ENCODE peak calls at places on chromosomes 7 and 10, in four cellular contexts. One of them, this sample, is unnamed. For H3K9me3, the result is how much of the 10 kb centered on the place peaks cover.

GRCh38 chr10:125843603-125844329 is 20.4 kb downstream of the BCCIP start:
- DNase-seq in IMR-90: no peak
- DNase-seq in K562: no peak
- DNase-seq in SK-N-SH: no peak
- DNase-seq in this sample: no peak

GRCh38 chr7:73903321-73904218 is 42.6 kb downstream of the TMEM270 start:
- DNase-seq in IMR-90: no peak
- DNase-seq in K562: no peak
- DNase-seq in SK-N-SH: peak
- DNase-seq in this sample: no peak

GRCh38 chr10:85542149-85542548 is 824.4 kb downstream of the GRID1 start:
- DNase-seq in IMR-90: no peak
- DNase-seq in K562: no peak
- DNase-seq in SK-N-SH: no peak
- DNase-seq in this sample: no peak

GRCh38 chr7:8418627-8419245 is 14.7 kb upstream of the NXPH1 start:
- DNase-seq in IMR-90: peak
- DNase-seq in K562: peak
- DNase-seq in SK-N-SH: peak
- DNase-seq in this sample: peak

GRCh38 chr10:116353817-116354216 is 29.6 kb downstream of the CCDC172 start:
- DNase-seq in IMR-90: no peak
- DNase-seq in K562: no peak
- DNase-seq in SK-N-SH: no peak
- DNase-seq in this sample: no peak

GRCh38 chr10:132311338-132311939 is 3.7 kb upstream of the STK32C start:
- DNase-seq in IMR-90: no peak
- DNase-seq in K562: peak
- DNase-seq in SK-N-SH: no peak
- DNase-seq in this sample: no peak

GRCh38 chr10:70974351-70974901 is 86.1 kb upstream of the PCBD1 start:
- DNase-seq in IMR-90: peak
- DNase-seq in K562: peak
- DNase-seq in SK-N-SH: peak
- DNase-seq in this sample: no peak

GRCh38 chr10:76071638-76072317 is 640.4 kb downstream of the LRMDA start:
- DNase-seq in IMR-90: no peak
- DNase-seq in K562: no peak
- DNase-seq in SK-N-SH: no peak
- DNase-seq in this sample: no peak

GRCh38 chr7:26696978-26697377 is 167.4 kb downstream of the SKAP2 start:
- DNase-seq in IMR-90: no peak
- DNase-seq in K562: no peak
- DNase-seq in SK-N-SH: no peak
- DNase-seq in this sample: no peak

GRCh38 chr7:35314354-35314753 is 60.5 kb upstream of the TBX20 start:
- DNase-seq in IMR-90: no peak
- DNase-seq in K562: no peak
- DNase-seq in SK-N-SH: no peak
- DNase-seq in this sample: no peak

GRCh38 chr7:23955145-23955544 is 245.1 kb downstream of the STK31 start:
- DNase-seq in IMR-90: peak
- DNase-seq in K562: no peak
- DNase-seq in SK-N-SH: no peak
- DNase-seq in this sample: no peak

GRCh38 chr7:129136887-129137647 is 7.4 kb upstream of the TSPAN33 start:
- DNase-seq in IMR-90: no peak
- DNase-seq in K562: no peak
- DNase-seq in SK-N-SH: no peak
- DNase-seq in this sample: no peak

GRCh38 chr10:103847909-103848468 is 7.4 kb downstream of the SH3PXD2A start:
- DNase-seq in IMR-90: no peak
- DNase-seq in K562: no peak
- DNase-seq in SK-N-SH: peak
- DNase-seq in this sample: no peak

GRCh38 chr10:72098301-72099053 is 10.1 kb upstream of the SPOCK2 start:
- DNase-seq in IMR-90: no peak
- DNase-seq in K562: peak
- DNase-seq in SK-N-SH: no peak
- DNase-seq in this sample: no peak

GRCh38 chr10:122019414-122019975 is 30.5 kb downstream of the TACC2 start:
- DNase-seq in IMR-90: no peak
- DNase-seq in K562: no peak
- DNase-seq in SK-N-SH: no peak
- DNase-seq in this sample: no peak

GRCh38 chr7:157566631-157567006 is 229.8 kb downstream of the DNAJB6 start:
- DNase-seq in IMR-90: no peak
- DNase-seq in K562: no peak
- DNase-seq in SK-N-SH: no peak
- DNase-seq in this sample: no peak

GRCh38 chr7:157565981-157566630 is 229.3 kb downstream of the DNAJB6 start:
- DNase-seq in IMR-90: no peak
- DNase-seq in K562: no peak
- DNase-seq in SK-N-SH: no peak
- DNase-seq in this sample: no peak

GRCh38 chr7:157567666-157568065 is 230.9 kb downstream of the DNAJB6 start:
- DNase-seq in IMR-90: no peak
- DNase-seq in K562: no peak
- DNase-seq in SK-N-SH: no peak
- DNase-seq in this sample: no peak

GRCh38 chr7:157564518-157565177 is 227.8 kb downstream of the DNAJB6 start:
- DNase-seq in IMR-90: peak
- DNase-seq in K562: no peak
- DNase-seq in SK-N-SH: no peak
- DNase-seq in this sample: no peak

GRCh38 chr7:157565201-157565626 is 228.4 kb downstream of the DNAJB6 start:
- DNase-seq in IMR-90: no peak
- DNase-seq in K562: no peak
- DNase-seq in SK-N-SH: no peak
- DNase-seq in this sample: no peak
- H3K9me3 ChIP-seq in IMR-90: under half
- H3K9me3 ChIP-seq in K562: under half
- H3K9me3 ChIP-seq in SK-N-SH: under half
- H3K9me3 ChIP-seq in this sample: under half

GRCh38 chr10:30383366-30383765 is 34.3 kb upstream of the MTPAP start:
- DNase-seq in IMR-90: peak
- DNase-seq in K562: no peak
- DNase-seq in SK-N-SH: no peak
- DNase-seq in this sample: no peak

GRCh38 chr10:30374353-30374752 is 25.3 kb upstream of the MTPAP start:
- DNase-seq in IMR-90: no peak
- DNase-seq in K562: peak
- DNase-seq in SK-N-SH: no peak
- DNase-seq in this sample: no peak

GRCh38 chr10:30373596-30374327 is 24.7 kb upstream of the MTPAP start:
- DNase-seq in IMR-90: no peak
- DNase-seq in K562: no peak
- DNase-seq in SK-N-SH: no peak
- DNase-seq in this sample: no peak

GRCh38 chr10:30379983-30380382 is 30.9 kb upstream of the MTPAP start:
- DNase-seq in IMR-90: no peak
- DNase-seq in K562: no peak
- DNase-seq in SK-N-SH: no peak
- DNase-seq in this sample: no peak

GRCh38 chr10:30378607-30379006 is 29.5 kb upstream of the MTPAP start:
- DNase-seq in IMR-90: peak
- DNase-seq in K562: no peak
- DNase-seq in SK-N-SH: no peak
- DNase-seq in this sample: no peak
- TF ChIP-seq RCOR1 in IMR-90: no peak
- TF ChIP-seq RCOR1 in K562: no peak
- TF ChIP-seq RCOR1 in SK-N-SH: no peak
- TF ChIP-seq RCOR1 in this sample: no peak

GRCh38 chr7:136303162-136303561 is 326.0 kb upstream of the MTPN start:
- DNase-seq in IMR-90: no peak
- DNase-seq in K562: no peak
- DNase-seq in SK-N-SH: no peak
- DNase-seq in this sample: no peak

DNA sequence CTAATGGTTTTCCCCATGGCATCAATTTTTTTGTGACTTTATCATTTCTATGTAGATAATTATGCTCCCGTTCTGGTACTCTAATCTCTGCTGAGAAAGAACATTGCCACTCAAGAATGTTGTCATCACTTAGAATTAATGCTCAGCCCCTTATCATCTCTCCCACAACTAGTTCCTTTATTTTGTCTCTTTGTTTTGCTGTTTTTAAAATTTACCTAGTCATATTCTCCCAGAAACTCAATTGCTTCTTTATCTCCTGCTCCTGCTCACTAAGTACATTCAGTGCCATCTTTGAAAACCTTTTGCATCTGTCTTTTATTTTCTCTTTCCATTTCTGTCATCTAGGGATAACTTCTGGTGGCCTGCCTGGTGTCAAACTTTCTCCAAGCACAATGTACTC is 324.9 kb upstream of the MTPN start:
- DNase-seq in IMR-90: no peak
- DNase-seq in K562: peak
- DNase-seq in SK-N-SH: no peak
- DNase-seq in this sample: no peak
- H3K9me3 ChIP-seq in IMR-90: under half
- H3K9me3 ChIP-seq in K562: under half
- H3K9me3 ChIP-seq in SK-N-SH: under half
- H3K9me3 ChIP-seq in this sample: under half

DNA sequence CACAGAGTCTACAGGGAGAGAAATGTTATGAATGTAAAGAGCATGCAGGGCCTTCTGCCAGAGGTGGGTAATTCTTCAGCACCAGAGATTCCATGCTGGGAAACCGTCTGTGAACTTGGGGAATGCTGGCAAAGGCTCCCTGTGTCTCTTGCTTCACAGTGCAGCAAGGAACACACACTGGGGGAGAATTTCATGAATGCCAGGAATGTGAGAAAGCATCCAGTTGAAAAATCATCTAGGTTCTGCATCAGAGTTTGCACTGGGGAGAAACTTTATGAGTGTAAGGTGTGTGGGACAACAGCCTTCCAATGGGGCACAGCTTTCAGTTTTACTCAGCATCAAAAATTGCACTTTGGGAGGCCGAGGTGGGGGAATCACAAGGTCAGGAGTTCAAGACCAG is 224.3 kb upstream of the IGFBP3 start:
- DNase-seq in IMR-90: peak
- DNase-seq in K562: no peak
- DNase-seq in SK-N-SH: no peak
- DNase-seq in this sample: no peak
- TF ChIP-seq RCOR1 in IMR-90: peak
- TF ChIP-seq RCOR1 in K562: no peak
- TF ChIP-seq RCOR1 in SK-N-SH: peak
- TF ChIP-seq RCOR1 in this sample: no peak

DNA sequence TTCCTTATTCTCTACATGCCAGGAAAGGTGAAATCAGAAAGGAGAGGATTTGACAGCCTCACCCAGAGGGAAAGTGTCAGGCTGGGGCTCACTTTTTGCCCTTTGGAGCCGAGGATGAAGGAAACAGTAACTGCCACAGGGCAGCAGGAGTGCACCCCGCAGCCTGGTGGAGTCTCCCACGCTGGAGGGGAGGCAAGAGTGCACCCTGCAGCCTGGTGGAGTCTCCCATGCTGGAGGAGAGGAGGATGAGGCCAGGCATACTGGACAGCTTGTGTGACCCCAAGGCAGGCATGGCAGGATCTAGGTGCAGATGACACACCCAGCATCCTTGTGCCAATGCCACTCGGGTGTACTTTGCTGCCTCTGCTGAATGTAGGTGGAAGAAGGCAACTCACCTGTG is 484.0 kb downstream of the DNAJB6 start:
- DNase-seq in IMR-90: no peak
- DNase-seq in K562: no peak
- DNase-seq in SK-N-SH: no peak
- DNase-seq in this sample: no peak
- H3K9me3 ChIP-seq in IMR-90: half or more
- H3K9me3 ChIP-seq in K562: under half
- H3K9me3 ChIP-seq in SK-N-SH: under half
- H3K9me3 ChIP-seq in this sample: under half

GRCh38 chr7:519429-519973 is at the start of gene PDGFA:
- DNase-seq in IMR-90: peak
- DNase-seq in K562: peak
- DNase-seq in SK-N-SH: peak
- DNase-seq in this sample: no peak
- TF ChIP-seq RCOR1 in IMR-90: no peak
- TF ChIP-seq RCOR1 in K562: no peak
- TF ChIP-seq RCOR1 in SK-N-SH: no peak
- TF ChIP-seq RCOR1 in this sample: no peak

DNA sequence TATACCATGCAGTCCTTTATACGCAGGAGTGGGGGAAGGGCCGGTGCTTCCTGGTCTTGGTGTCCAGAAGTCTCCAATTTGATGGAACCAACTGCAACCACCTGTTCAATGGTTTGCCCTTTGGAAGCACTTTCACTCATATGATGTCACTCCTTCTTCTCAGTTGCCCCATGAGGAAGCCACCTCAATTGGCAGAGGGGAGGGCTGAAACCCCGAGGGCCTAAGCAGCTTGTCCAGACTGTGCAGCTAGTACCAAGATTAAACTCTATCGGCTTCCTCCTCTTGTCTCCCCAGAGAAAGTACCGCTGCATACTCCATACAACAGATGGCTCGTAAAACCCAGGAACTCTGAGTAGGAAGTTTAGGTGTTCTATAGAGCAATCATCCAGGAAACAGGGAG is 789.4 kb downstream of the TYW1 start:
- DNase-seq in IMR-90: no peak
- DNase-seq in K562: no peak
- DNase-seq in SK-N-SH: no peak
- DNase-seq in this sample: no peak
- H3K9me3 ChIP-seq in IMR-90: under half
- H3K9me3 ChIP-seq in K562: under half
- H3K9me3 ChIP-seq in SK-N-SH: under half
- H3K9me3 ChIP-seq in this sample: under half

GRCh38 chr10:97534746-97535367 is 36.1 kb downstream of the UBTD1 start:
- DNase-seq in IMR-90: no peak
- DNase-seq in K562: peak
- DNase-seq in SK-N-SH: peak
- DNase-seq in this sample: no peak
- TF ChIP-seq RCOR1 in IMR-90: no peak
- TF ChIP-seq RCOR1 in K562: no peak
- TF ChIP-seq RCOR1 in SK-N-SH: no peak
- TF ChIP-seq RCOR1 in this sample: no peak

DNA sequence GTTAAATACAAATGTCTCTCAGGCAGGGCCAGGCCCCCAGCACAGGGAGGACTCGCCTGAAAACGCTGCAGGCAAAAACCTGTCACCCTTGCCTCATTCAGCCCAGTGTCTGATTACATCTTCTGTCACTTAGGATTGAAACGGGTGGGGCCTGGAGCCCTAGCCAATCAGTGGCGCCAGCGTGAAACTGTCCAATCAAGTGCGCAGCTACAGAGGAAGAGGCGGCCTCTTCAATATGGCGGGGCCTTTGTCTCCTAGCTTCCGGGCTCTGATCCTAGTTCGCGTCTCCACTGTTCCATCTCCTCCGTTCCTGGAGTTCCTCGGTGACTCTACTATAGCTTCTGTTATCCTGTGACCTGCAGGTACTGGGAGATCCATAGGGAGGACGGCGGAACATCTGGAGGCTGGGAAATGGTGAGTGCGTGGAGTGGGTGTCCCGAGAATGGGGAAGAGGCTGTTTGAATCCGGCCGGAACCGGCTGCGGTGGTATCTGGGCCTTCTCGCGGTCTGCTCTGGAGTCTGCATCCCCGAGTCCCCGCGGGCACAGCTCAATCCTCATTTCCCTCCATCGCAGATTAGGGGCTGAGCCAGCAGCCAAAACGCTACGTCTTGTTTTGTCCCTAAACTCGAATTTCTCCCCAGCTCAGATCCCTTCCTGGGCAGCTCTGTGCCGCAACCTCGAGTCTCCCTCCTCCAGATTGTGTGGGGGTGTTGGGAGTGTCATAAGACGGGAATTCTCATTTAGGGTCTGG is at the start of gene ZNF736:
- DNase-seq in IMR-90: peak
- DNase-seq in K562: peak
- DNase-seq in SK-N-SH: peak
- DNase-seq in this sample: peak
- H3K9me3 ChIP-seq in IMR-90: under half
- H3K9me3 ChIP-seq in K562: under half
- H3K9me3 ChIP-seq in SK-N-SH: under half
- H3K9me3 ChIP-seq in this sample: under half

This sample was measured in GM12878.